ENCODE peak calls at places on chromosomes 12 and 14, in nine cellular contexts. S, H, F, R, P, A, W, E and Z are unnamed samples.

GRCh38 chr14:51357250-51357649 is 117.2 kb downstream of the TMX1 start:
- DNase-seq in S (no peak), H (no peak), F (no peak), R (no peak), P (peak; percentile 75), A (no peak), W (no peak), E (no peak), Z (no peak)

GRCh38 chr14:61644834-61645233 is 50.5 kb upstream of the HIF1A start:
- DNase-seq in S (no peak), H (no peak), F (no peak), R (no peak), P (no peak), A (no peak), W (peak; percentile 46), E (no peak), Z (no peak)

GRCh38 chr14:88323520-88324199 is 591 bp upstream of the KCNK10 start:
- DNase-seq in S (no peak), H (peak; percentile 70), F (no peak), R (no peak), P (no peak), A (no peak), W (peak; percentile 87), E (no peak), Z (no peak)

GRCh38 chr14:70208380-70208779 is 19.6 kb upstream of the SLC8A3 start:
- DNase-seq in S (no peak), H (no peak), F (no peak), R (no peak), P (no peak), A (no peak), W (no peak), E (no peak), Z (no peak)

GRCh38 chr12:71947645-71948105 is 9.0 kb downstream of the TPH2 start:
- DNase-seq in S (no peak), H (peak; percentile 71), F (no peak), R (no peak), P (peak; percentile 27), A (no peak), W (peak; percentile 5), E (no peak), Z (peak; percentile 50)

GRCh38 chr14:72479471-72479931 is 414.4 kb downstream of the DPF3 start:
- DNase-seq in S (no peak), H (no peak), F (no peak), R (no peak), P (peak; percentile 13), A (no peak), W (peak; percentile 18), E (no peak), Z (no peak)

GRCh38 chr12:100753837-100754236 is 40.7 kb upstream of the ANO4 start:
- DNase-seq in S (no peak), H (no peak), F (no peak), R (no peak), P (peak; percentile 38), A (no peak), W (no peak), E (no peak), Z (peak; percentile 66)

GRCh38 chr12:56387152-56387551 is 24.5 kb upstream of the APOF start:
- DNase-seq in S (no peak), H (no peak), F (no peak), R (peak; percentile 37), P (peak; percentile 16), A (no peak), W (peak; percentile 16), E (peak; percentile 20), Z (no peak)

GRCh38 chr14:102145395-102145794 is 5.7 kb downstream of the WDR20 start:
- DNase-seq in S (no peak), H (no peak), F (no peak), R (no peak), P (no peak), A (no peak), W (no peak), E (no peak), Z (no peak)

GRCh38 chr12:131209082-131210070 is 255.7 kb downstream of the ADGRD1 start:
- DNase-seq in S (no peak), H (no peak), F (no peak), R (no peak), P (no peak), A (no peak), W (no peak), E (no peak), Z (no peak)

GRCh38 chr14:33847066-33847465 is 103.8 kb downstream of the EGLN3 start:
- DNase-seq in S (no peak), H (no peak), F (peak; percentile 20), R (peak; percentile 6), P (peak; percentile 17), A (no peak), W (no peak), E (no peak), Z (no peak)